ENCODE peak calls at places on chromosomes 13 and 19, in ten cellular contexts. I is dorsolateral prefrontal cortex, O is glutamatergic neuron, G is psoas muscle, P is omental fat pad, U is WTC11, T is AG10803, L is NB4, H is LNCaP clone FGC, K is fibroblast of pulmonary artery. Z is an unnamed sample.
A peak's percentile ranks its signal among the peaks of the same experiment; 100 is the strongest.

GRCh38 chr13:35881360-35881759 is 249.8 kb downstream of the DCLK1 start:
- DNase-seq in G (no peak), T (peak; percentile 25), U (no peak), L (no peak), O (no peak), K (peak; percentile 49), H (peak; percentile 38), I (no peak), P (no peak), Z (no peak)

GRCh38 chr19:5694167-5694951 is 4.3 kb downstream of the RPL36 start:
- DNase-seq in H (no peak), O (no peak), I (no peak), P (no peak), K (no peak), T (no peak), L (no peak), G (no peak), U (no peak), Z (no peak)

GRCh38 chr13:76936736-76937135 is 11.6 kb upstream of the ACOD1 start:
- DNase-seq in I (no peak), G (no peak), K (peak; percentile 23), T (peak; percentile 29), L (no peak), U (no peak), P (no peak), H (no peak), O (no peak), Z (no peak)

GRCh38 chr13:76004411-76004810 is 368.3 kb downstream of the LMO7 start:
- DNase-seq in O (no peak), G (no peak), K (peak; percentile 29), H (no peak), U (no peak), L (no peak), I (no peak), T (no peak), P (no peak), Z (no peak)

GRCh38 chr19:55484571-55485438 is at the start of gene NAT14:
- DNase-seq in G (peak; percentile 78), L (peak; percentile 67), P (no peak), T (peak; percentile 43), K (peak; percentile 61), H (no peak), O (peak; percentile 92), U (peak; percentile 89), I (peak; percentile 43), Z (peak; percentile 72)

GRCh38 chr13:97222934-97223710 is 989 bp downstream of the MBNL2 start:
- DNase-seq in I (no peak), T (peak; percentile 88), P (no peak), O (no peak), K (no peak), L (no peak), U (no peak), G (no peak), H (no peak), Z (no peak)

GRCh38 chr13:75345191-75345590 is 136.8 kb downstream of the TBC1D4 start:
- DNase-seq in H (no peak), I (no peak), U (no peak), L (no peak), O (no peak), P (no peak), K (peak; percentile 36), T (peak; percentile 6), G (no peak), Z (no peak)

GRCh38 chr19:11375143-11375948 is 880 bp downstream of the SWSAP1 start:
- DNase-seq in G (peak; percentile 66), P (no peak), H (no peak), I (no peak), T (no peak), U (peak; percentile 63), K (no peak), O (no peak), L (peak; percentile 77), Z (peak; percentile 66)

DNA sequence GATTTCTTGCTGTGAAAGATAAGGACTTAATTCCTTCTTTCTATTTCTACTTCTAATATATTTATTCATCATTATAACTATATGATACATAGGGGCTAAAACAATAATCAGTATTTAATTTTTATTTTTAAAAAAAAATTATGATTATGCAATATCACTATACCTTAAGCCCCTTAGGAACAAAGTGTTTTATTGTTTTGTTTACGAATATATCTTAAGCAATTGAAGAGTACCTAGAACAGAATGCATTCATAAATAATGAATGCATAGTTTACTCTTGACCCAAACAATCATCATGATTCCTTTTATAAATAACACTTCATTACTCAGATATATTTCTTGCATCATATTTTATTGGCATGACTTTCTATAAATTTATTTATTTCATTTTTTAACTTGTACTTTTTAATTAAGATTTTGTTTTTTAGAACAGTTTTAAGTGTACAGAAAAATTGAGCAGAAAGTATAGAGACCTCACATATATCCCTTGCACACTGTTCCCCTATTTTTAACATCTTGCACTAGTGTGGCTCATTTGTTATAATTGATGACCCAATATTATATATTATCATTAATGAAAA is 339.9 kb upstream of the SPRY2 start:
- DNase-seq in I (no peak), H (no peak), L (no peak), T (no peak), K (no peak), O (no peak), P (no peak), G (no peak), U (no peak), Z (no peak)
- TF ChIP-seq CTCF in I (no peak), H (no peak), L (no peak), T (no peak), K (no peak), O (no peak), P (no peak), G (no peak), U (no peak), Z (no peak)

GRCh38 chr19:2726160-2726855 is 5.1 kb upstream of the DIRAS1 start:
- DNase-seq in L (no peak), O (no peak), G (no peak), T (no peak), H (no peak), U (no peak), I (no peak), P (no peak), K (no peak), Z (no peak)

GRCh38 chr19:2722541-2723344 is 1.6 kb upstream of the DIRAS1 start:
- DNase-seq in T (peak; percentile 79), U (no peak), O (no peak), L (peak; percentile 79), I (no peak), H (no peak), G (peak; percentile 81), K (peak; percentile 82), P (peak; percentile 48), Z (no peak)

GRCh38 chr19:2723345-2723715 is 2.2 kb upstream of the DIRAS1 start:
- DNase-seq in K (no peak), G (no peak), H (no peak), T (no peak), O (no peak), U (no peak), L (no peak), P (no peak), I (no peak), Z (no peak)

GRCh38 chr19:2723747-2724146 is 2.6 kb upstream of the DIRAS1 start:
- DNase-seq in P (no peak), G (no peak), K (no peak), O (no peak), I (no peak), L (no peak), T (no peak), H (no peak), U (no peak), Z (no peak)

DNA sequence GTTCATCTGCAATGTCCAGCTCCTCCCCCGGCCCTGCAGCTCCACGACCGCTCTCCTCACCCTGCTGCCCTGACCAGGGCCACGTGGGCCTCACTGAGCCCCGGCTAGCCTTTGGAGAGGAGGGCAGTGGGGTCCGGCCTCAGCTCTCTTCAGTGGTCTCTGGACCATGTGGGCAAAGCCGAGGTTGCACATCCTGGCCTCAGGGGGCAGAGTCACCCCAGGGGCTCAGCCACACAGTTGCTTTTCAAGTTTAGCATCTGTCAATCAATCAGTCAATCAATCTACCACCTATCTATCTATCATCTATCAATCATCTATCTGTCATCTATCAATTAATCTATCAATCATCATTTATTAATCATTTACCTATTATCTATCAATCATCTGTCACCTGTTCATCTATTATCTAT is 3.0 kb upstream of the DIRAS1 start:
- DNase-seq in O (no peak), U (no peak), K (no peak), L (no peak), G (no peak), P (no peak), H (no peak), T (no peak), I (no peak), Z (no peak)
- TF ChIP-seq CTCF in O (no peak), U (no peak), K (peak; percentile 9), L (no peak), G (no peak), P (no peak), H (no peak), T (peak; percentile 15), I (no peak), Z (no peak)

GRCh38 chr19:516884-517424 is 9.7 kb downstream of the TPGS1 start:
- DNase-seq in G (no peak), T (no peak), L (no peak), O (no peak), K (no peak), H (no peak), P (no peak), I (no peak), U (no peak), Z (no peak)

GRCh38 chr19:522726-523125 is 8.8 kb upstream of the CDC34 start:
- DNase-seq in G (no peak), U (no peak), K (no peak), H (no peak), O (no peak), I (no peak), T (no peak), P (no peak), L (no peak), Z (no peak)

GRCh38 chr19:519449-519865 is 12.1 kb upstream of the CDC34 start:
- DNase-seq in P (no peak), U (no peak), T (no peak), I (no peak), H (no peak), O (no peak), K (no peak), G (peak; percentile 50), L (no peak), Z (no peak)

GRCh38 chr19:517721-518136 is 10.4 kb downstream of the TPGS1 start:
- DNase-seq in K (no peak), L (no peak), H (no peak), O (peak; percentile 26), T (no peak), P (no peak), G (peak; percentile 49), U (no peak), I (no peak), Z (no peak)

GRCh38 chr19:518292-519231 is 11.3 kb downstream of the TPGS1 start:
- DNase-seq in G (peak; percentile 48), P (no peak), O (peak; percentile 72), L (no peak), T (peak; percentile 35), U (peak; percentile 79), H (no peak), K (peak; percentile 74), I (no peak), Z (no peak)
- TF ChIP-seq CTCF in G (no peak), P (no peak), O (no peak), L (no peak), T (no peak), U (no peak), H (no peak), K (no peak), I (no peak), Z (no peak)

GRCh38 chr19:50402544-50403301 is 16.0 kb upstream of the SPIB start:
- DNase-seq in H (no peak), U (no peak), G (no peak), T (no peak), O (no peak), L (no peak), P (no peak), K (no peak), I (no peak), Z (no peak)

GRCh38 chr19:50401505-50402450 is 17.0 kb upstream of the SPIB start:
- DNase-seq in U (no peak), K (no peak), T (no peak), H (no peak), I (no peak), G (no peak), P (no peak), L (no peak), O (no peak), Z (no peak)

GRCh38 chr19:50399368-50399745 is 15.2 kb downstream of the POLD1 start:
- DNase-seq in P (no peak), H (no peak), T (no peak), I (no peak), L (no peak), U (no peak), G (no peak), K (no peak), O (no peak), Z (no peak)

GRCh38 chr19:50398675-50399367 is 14.7 kb downstream of the POLD1 start:
- DNase-seq in I (no peak), O (no peak), P (no peak), H (no peak), K (no peak), L (no peak), T (no peak), G (no peak), U (no peak), Z (no peak)
- TF ChIP-seq CTCF in I (no peak), O (no peak), P (no peak), H (no peak), K (no peak), L (no peak), T (no peak), G (no peak), U (no peak), Z (no peak)